ENCODE peak calls at places on chromosome 11, in seven cellular contexts. One of them, this sample, is unnamed.

GRCh38 chr11:129709801-129710398 is 105.7 kb upstream of the TMEM45B start:
- DNase-seq in NCI-H1092: no peak
- DNase-seq in caudate nucleus: no peak
- DNase-seq in cardiac fibroblast: no peak
- DNase-seq in stimulated activated CD4-positive, alpha-beta T cell treated with anti-CD3 and anti-CD28 coated beads, Interleukin-12 subunit alpha, Interleukin-12 subunit beta, amount 100 ng/mL, for 48 hours: no peak
- DNase-seq in Panc1: no peak
- DNase-seq in AG08395: no peak
- DNase-seq in this sample: no peak

GRCh38 chr11:66881927-66882452 is 25.1 kb downstream of the LRFN4 start:
- DNase-seq in cardiac fibroblast: no peak
- DNase-seq in AG08395: no peak
- DNase-seq in Panc1: no peak
- DNase-seq in caudate nucleus: no peak
- DNase-seq in NCI-H1092: no peak
- DNase-seq in stimulated activated CD4-positive, alpha-beta T cell treated with anti-CD3 and anti-CD28 coated beads, Interleukin-12 subunit alpha, Interleukin-12 subunit beta, amount 100 ng/mL, for 48 hours: no peak
- DNase-seq in this sample: no peak

GRCh38 chr11:5102246-5102645 is 32.9 kb downstream of the OR52E1 start:
- DNase-seq in caudate nucleus: no peak
- DNase-seq in AG08395: no peak
- DNase-seq in stimulated activated CD4-positive, alpha-beta T cell treated with anti-CD3 and anti-CD28 coated beads, Interleukin-12 subunit alpha, Interleukin-12 subunit beta, amount 100 ng/mL, for 48 hours: no peak
- DNase-seq in NCI-H1092: no peak
- DNase-seq in cardiac fibroblast: no peak
- DNase-seq in Panc1: no peak
- DNase-seq in this sample: no peak

GRCh38 chr11:130171534-130171933 is 12.0 kb downstream of the ST14 start:
- DNase-seq in AG08395: no peak
- DNase-seq in cardiac fibroblast: no peak
- DNase-seq in Panc1: no peak
- DNase-seq in NCI-H1092: no peak
- DNase-seq in stimulated activated CD4-positive, alpha-beta T cell treated with anti-CD3 and anti-CD28 coated beads, Interleukin-12 subunit alpha, Interleukin-12 subunit beta, amount 100 ng/mL, for 48 hours: no peak
- DNase-seq in caudate nucleus: no peak
- DNase-seq in this sample: no peak

GRCh38 chr11:4697583-4697982 is at the start of gene OR51E2:
- DNase-seq in stimulated activated CD4-positive, alpha-beta T cell treated with anti-CD3 and anti-CD28 coated beads, Interleukin-12 subunit alpha, Interleukin-12 subunit beta, amount 100 ng/mL, for 48 hours: no peak
- DNase-seq in Panc1: no peak
- DNase-seq in cardiac fibroblast: peak; percentile 70
- DNase-seq in NCI-H1092: no peak
- DNase-seq in AG08395: no peak
- DNase-seq in caudate nucleus: no peak
- DNase-seq in this sample: peak; percentile 6

GRCh38 chr11:114762437-114762836 is 84.1 kb downstream of the NXPE2 start:
- DNase-seq in Panc1: no peak
- DNase-seq in caudate nucleus: peak; percentile 3
- DNase-seq in AG08395: peak; percentile 72
- DNase-seq in stimulated activated CD4-positive, alpha-beta T cell treated with anti-CD3 and anti-CD28 coated beads, Interleukin-12 subunit alpha, Interleukin-12 subunit beta, amount 100 ng/mL, for 48 hours: no peak
- DNase-seq in NCI-H1092: peak; percentile 74
- DNase-seq in cardiac fibroblast: peak; percentile 61
- DNase-seq in this sample: peak; percentile 62

GRCh38 chr11:8168485-8169257 is at the start of gene RIC3:
- DNase-seq in stimulated activated CD4-positive, alpha-beta T cell treated with anti-CD3 and anti-CD28 coated beads, Interleukin-12 subunit alpha, Interleukin-12 subunit beta, amount 100 ng/mL, for 48 hours: peak; percentile 24
- DNase-seq in Panc1: no peak
- DNase-seq in cardiac fibroblast: no peak
- DNase-seq in NCI-H1092: peak; percentile 66
- DNase-seq in caudate nucleus: peak; percentile 74
- DNase-seq in AG08395: no peak
- DNase-seq in this sample: no peak

GRCh38 chr11:75264356-75264755 is 23.8 kb downstream of the TPBGL start:
- DNase-seq in stimulated activated CD4-positive, alpha-beta T cell treated with anti-CD3 and anti-CD28 coated beads, Interleukin-12 subunit alpha, Interleukin-12 subunit beta, amount 100 ng/mL, for 48 hours: no peak
- DNase-seq in Panc1: no peak
- DNase-seq in NCI-H1092: no peak
- DNase-seq in cardiac fibroblast: no peak
- DNase-seq in AG08395: no peak
- DNase-seq in caudate nucleus: no peak
- DNase-seq in this sample: no peak

GRCh38 chr11:102491969-102492368 is 38.6 kb downstream of the MMP7 start:
- DNase-seq in stimulated activated CD4-positive, alpha-beta T cell treated with anti-CD3 and anti-CD28 coated beads, Interleukin-12 subunit alpha, Interleukin-12 subunit beta, amount 100 ng/mL, for 48 hours: no peak
- DNase-seq in Panc1: no peak
- DNase-seq in caudate nucleus: no peak
- DNase-seq in AG08395: no peak
- DNase-seq in NCI-H1092: no peak
- DNase-seq in cardiac fibroblast: no peak
- DNase-seq in this sample: no peak

GRCh38 chr11:62680825-62681240 is 2.0 kb upstream of the UBXN1 start:
- DNase-seq in stimulated activated CD4-positive, alpha-beta T cell treated with anti-CD3 and anti-CD28 coated beads, Interleukin-12 subunit alpha, Interleukin-12 subunit beta, amount 100 ng/mL, for 48 hours: no peak
- DNase-seq in AG08395: peak; percentile 81
- DNase-seq in cardiac fibroblast: peak; percentile 87
- DNase-seq in caudate nucleus: no peak
- DNase-seq in NCI-H1092: peak; percentile 40
- DNase-seq in Panc1: no peak
- DNase-seq in this sample: peak; percentile 75

GRCh38 chr11:96061730-96062524 is 138.0 kb upstream of the MTMR2 start:
- DNase-seq in AG08395: no peak
- DNase-seq in NCI-H1092: no peak
- DNase-seq in Panc1: no peak
- DNase-seq in cardiac fibroblast: peak; percentile 52
- DNase-seq in stimulated activated CD4-positive, alpha-beta T cell treated with anti-CD3 and anti-CD28 coated beads, Interleukin-12 subunit alpha, Interleukin-12 subunit beta, amount 100 ng/mL, for 48 hours: no peak
- DNase-seq in caudate nucleus: no peak
- DNase-seq in this sample: peak; percentile 59

GRCh38 chr11:80841716-80842115 is 1400.9 kb upstream of the TENM4 start:
- DNase-seq in caudate nucleus: no peak
- DNase-seq in cardiac fibroblast: peak; percentile 56
- DNase-seq in AG08395: no peak
- DNase-seq in NCI-H1092: no peak
- DNase-seq in Panc1: no peak
- DNase-seq in stimulated activated CD4-positive, alpha-beta T cell treated with anti-CD3 and anti-CD28 coated beads, Interleukin-12 subunit alpha, Interleukin-12 subunit beta, amount 100 ng/mL, for 48 hours: no peak
- DNase-seq in this sample: no peak

GRCh38 chr11:91100432-91100831 is 877.6 kb upstream of the CHORDC1 start:
- DNase-seq in NCI-H1092: no peak
- DNase-seq in stimulated activated CD4-positive, alpha-beta T cell treated with anti-CD3 and anti-CD28 coated beads, Interleukin-12 subunit alpha, Interleukin-12 subunit beta, amount 100 ng/mL, for 48 hours: no peak
- DNase-seq in AG08395: no peak
- DNase-seq in Panc1: no peak
- DNase-seq in cardiac fibroblast: peak; percentile 27
- DNase-seq in caudate nucleus: no peak
- DNase-seq in this sample: peak; percentile 15